ENCODE peak calls at places on chromosome 3, in five cellular contexts. Z is body of pancreas, A is dorsolateral prefrontal cortex, T is type B pancreatic cell, F is omental fat pad. E is an unnamed sample.

GRCh38 chr3:12766541-12766940 is 7.5 kb upstream of the TMEM40 start:
- DNase-seq in Z (no peak), A (no peak), T (no peak), F (no peak), E (no peak)

GRCh38 chr3:151838574-151839312 is 24.8 kb downstream of the AADAC start:
- DNase-seq in Z (peak), A (peak), T (no peak), F (no peak), E (no peak)

GRCh38 chr3:171860830-171861535 is 17.8 kb downstream of the TMEM212 start:
- DNase-seq in Z (no peak), A (no peak), T (no peak), F (no peak), E (peak)

GRCh38 chr3:146371902-146372301 is 97.5 kb downstream of the PLSCR2 start:
- DNase-seq in Z (no peak), A (no peak), T (no peak), F (no peak), E (no peak)

GRCh38 chr3:166837535-166837934 is 542.6 kb downstream of the ZBBX start:
- DNase-seq in Z (no peak), A (no peak), T (no peak), F (no peak), E (no peak)

GRCh38 chr3:161691677-161692076 is 195.1 kb downstream of the OTOL1 start:
- DNase-seq in Z (no peak), A (no peak), T (no peak), F (no peak), E (no peak)

GRCh38 chr3:9793161-9793781 is 389 bp downstream of the ARPC4 start:
- DNase-seq in Z (no peak), A (peak), T (no peak), F (no peak), E (no peak)

GRCh38 chr3:151770941-151771340 is 37.2 kb downstream of the AADACL2 start:
- DNase-seq in Z (peak), A (no peak), T (no peak), F (no peak), E (no peak)

GRCh38 chr3:125191256-125191655 is 21.3 kb downstream of the SLC12A8 start:
- DNase-seq in Z (no peak), A (no peak), T (no peak), F (no peak), E (no peak)

GRCh38 chr3:179036626-179037300 is 34.8 kb downstream of the ZMAT3 start:
- DNase-seq in Z (no peak), A (no peak), T (no peak), F (no peak), E (no peak)

GRCh38 chr3:104598848-104599501 is 767.7 kb upstream of the ALCAM start:
- DNase-seq in Z (peak), A (no peak), T (no peak), F (no peak), E (no peak)

GRCh38 chr3:181969925-181970324 is 258.2 kb downstream of the SOX2 start:
- DNase-seq in Z (no peak), A (no peak), T (no peak), F (no peak), E (no peak)

GRCh38 chr3:20054549-20054987 is 14.3 kb downstream of the KAT2B start:
- DNase-seq in Z (peak), A (no peak), T (no peak), F (peak), E (no peak)

GRCh38 chr3:177753498-177754155 is 556.3 kb upstream of the TBL1XR1 start:
- DNase-seq in Z (no peak), A (no peak), T (no peak), F (no peak), E (no peak)

GRCh38 chr3:139518926-139519842 is 20.4 kb downstream of the RBP1 start:
- DNase-seq in Z (peak), A (no peak), T (peak), F (no peak), E (no peak)

GRCh38 chr3:139518296-139518695 is 21.2 kb downstream of the RBP1 start:
- DNase-seq in Z (peak), A (no peak), T (peak), F (no peak), E (no peak)

GRCh38 chr3:139521144-139521543 is 18.4 kb downstream of the RBP1 start:
- DNase-seq in Z (no peak), A (no peak), T (no peak), F (no peak), E (no peak)

GRCh38 chr3:139521811-139522210 is 17.7 kb downstream of the RBP1 start:
- DNase-seq in Z (no peak), A (no peak), T (no peak), F (no peak), E (no peak)

GRCh38 chr3:139520028-139520737 is 19.4 kb downstream of the RBP1 start:
- DNase-seq in Z (peak), A (no peak), T (no peak), F (no peak), E (no peak)
- TF ChIP-seq CTCF in Z (peak), A (no peak), T (peak), F (no peak), E (peak)

GRCh38 chr3:113409676-113410075 is 31.6 kb downstream of the CFAP44 start:
- DNase-seq in Z (no peak), A (no peak), T (no peak), F (no peak), E (no peak)
- TF ChIP-seq CTCF in Z (no peak), A (no peak), T (no peak), F (no peak), E (no peak)

DNA sequence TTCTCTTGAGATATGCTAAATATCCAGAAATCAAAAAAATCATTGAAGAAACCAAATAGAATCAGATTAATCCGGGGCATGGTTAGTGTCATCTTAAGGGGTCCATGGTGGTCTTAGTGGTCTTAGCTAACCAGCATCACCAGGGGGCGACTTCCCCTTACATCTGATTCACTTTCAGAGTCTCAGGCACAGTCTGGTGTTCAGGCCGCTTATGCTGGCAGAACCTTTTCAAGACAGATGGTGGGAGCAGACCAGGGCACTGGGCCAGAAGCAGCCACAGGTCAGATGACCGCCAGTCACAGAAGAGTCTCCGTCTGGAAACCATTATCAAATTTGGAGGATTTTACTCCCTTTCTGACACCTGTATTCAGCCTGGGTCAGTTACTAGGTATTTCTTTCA is 365.7 kb downstream of the GBE1 start:
- DNase-seq in Z (no peak), A (no peak), T (no peak), F (no peak), E (no peak)
- TF ChIP-seq CTCF in Z (no peak), A (no peak), T (peak), F (no peak), E (no peak)

GRCh38 chr3:40432793-40433192 is 24.3 kb upstream of the RPL14 start:
- DNase-seq in Z (no peak), A (no peak), T (no peak), F (no peak), E (no peak)
- TF ChIP-seq CTCF in Z (no peak), A (no peak), T (no peak), F (no peak), E (no peak)

GRCh38 chr3:187769771-187770170 is 24.5 kb upstream of the BCL6 start:
- DNase-seq in Z (no peak), A (no peak), T (no peak), F (no peak), E (no peak)
- TF ChIP-seq CTCF in Z (no peak), A (no peak), T (no peak), F (no peak), E (no peak)

DNA sequence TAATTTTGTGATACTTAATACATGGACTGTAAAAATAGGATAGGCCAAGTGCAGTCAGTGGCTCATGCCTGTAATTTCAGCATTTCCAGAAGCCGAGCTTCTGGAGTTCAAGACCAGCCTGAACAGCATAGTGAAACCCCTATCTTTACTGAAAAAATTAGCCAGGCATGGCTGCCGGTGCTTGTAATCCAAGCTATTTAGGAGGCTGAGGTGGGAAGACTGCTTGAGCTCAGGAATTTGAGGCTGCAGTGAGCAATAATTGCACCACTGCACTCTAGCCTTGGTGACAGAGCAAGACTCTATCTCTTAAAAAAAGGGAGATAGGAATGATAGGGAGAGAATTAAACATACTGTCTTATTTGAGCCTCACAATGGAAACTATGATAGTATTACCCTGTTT is 51.0 kb downstream of the GMPS start:
- DNase-seq in Z (no peak), A (no peak), T (no peak), F (no peak), E (no peak)
- TF ChIP-seq CTCF in Z (no peak), A (no peak), T (no peak), F (no peak), E (no peak)